ENCODE peak calls at places on chromosomes 16 and 17, in four cellular contexts. H is AG04450, Z is HCT116, G is transverse colon. T is an unnamed sample.

GRCh38 chr17:4766199-4766598 is 5.5 kb upstream of the TM4SF5 start:
- DNase-seq in Z (no peak), G (no peak), H (no peak), T (no peak)

GRCh38 chr17:11506635-11507034 is 91.6 kb upstream of the DNAH9 start:
- DNase-seq in H (no peak), Z (no peak), G (no peak), T (no peak)

GRCh38 chr17:9575381-9576072 is at the start of gene STX8:
- DNase-seq in Z (peak; percentile 74), G (peak; percentile 94), H (peak; percentile 75), T (peak; percentile 94)

GRCh38 chr17:61340431-61340830 is 59.2 kb upstream of the TBX2 start:
- DNase-seq in G (no peak), H (no peak), Z (no peak), T (no peak)

GRCh38 chr17:38885044-38885727 is 15.3 kb downstream of the LASP1 start:
- DNase-seq in Z (no peak), H (no peak), G (peak; percentile 55), T (no peak)

GRCh38 chr17:10727192-10727591 is 2.6 kb downstream of the TMEM220 start:
- DNase-seq in Z (no peak), G (no peak), H (no peak), T (no peak)

GRCh38 chr17:39694593-39694992 is 5.3 kb upstream of the ERBB2 start:
- DNase-seq in G (no peak), H (no peak), Z (no peak), T (no peak)

GRCh38 chr17:61371606-61372005 is 28.0 kb upstream of the TBX2 start:
- DNase-seq in Z (no peak), H (no peak), G (no peak), T (no peak)

GRCh38 chr16:29815793-29816693 is at the start of gene PAGR1:
- DNase-seq in H (peak; percentile 100), Z (peak; percentile 99), G (peak; percentile 99), T (peak; percentile 98)

GRCh38 chr16:85391175-85391707 is 221.9 kb upstream of the GSE1 start:
- DNase-seq in H (no peak), Z (no peak), G (no peak), T (no peak)

GRCh38 chr17:82152556-82153294 is 54.7 kb upstream of the FASN start:
- DNase-seq in H (no peak), Z (no peak), G (peak; percentile 44), T (no peak)

GRCh38 chr16:70588565-70588964 is 57.8 kb upstream of the IL34 start:
- DNase-seq in Z (no peak), G (no peak), H (no peak), T (no peak)

GRCh38 chr17:31462261-31462660 is 70.8 kb downstream of the RAB11FIP4 start:
- DNase-seq in Z (no peak), G (no peak), H (no peak), T (no peak)

GRCh38 chr17:38349097-38349904 is 2.3 kb upstream of the SOCS7 start:
- DNase-seq in Z (peak; percentile 56), G (peak; percentile 90), H (peak; percentile 55), T (peak; percentile 84)

GRCh38 chr16:87169509-87169985 is 147.6 kb downstream of the C16orf95 start:
- DNase-seq in Z (no peak), G (no peak), H (peak; percentile 18), T (no peak)

GRCh38 chr16:51165043-51165442 is 14.0 kb upstream of the SALL1 start:
- DNase-seq in G (no peak), Z (no peak), H (no peak), T (no peak)

GRCh38 chr17:47267354-47267828 is 13.8 kb downstream of the ITGB3 start:
- DNase-seq in Z (no peak), H (peak; percentile 59), G (no peak), T (no peak)

GRCh38 chr16:69396187-69397061 is 10.6 kb upstream of the TERF2 start:
- DNase-seq in H (peak; percentile 92), Z (peak; percentile 88), G (peak; percentile 83), T (no peak)

GRCh38 chr16:1993731-1994131 is 4.0 kb downstream of the SYNGR3 start:
- DNase-seq in H (no peak), Z (no peak), G (no peak), T (no peak)

GRCh38 chr16:87201052-87201451 is 116.1 kb downstream of the C16orf95 start:
- DNase-seq in H (peak; percentile 95), Z (no peak), G (peak; percentile 27), T (peak; percentile 71)

GRCh38 chr17:50161023-50161910 is 4.5 kb upstream of the SGCA start:
- DNase-seq in Z (peak; percentile 86), G (peak; percentile 94), H (peak; percentile 83), T (peak; percentile 92)

GRCh38 chr16:10921536-10922327 is 20.5 kb downstream of the DEXI start:
- DNase-seq in G (no peak), Z (no peak), H (no peak), T (peak; percentile 42)

GRCh38 chr16:87698241-87698640 is 67.5 kb downstream of the KLHDC4 start:
- DNase-seq in Z (no peak), H (no peak), G (no peak), T (no peak)

GRCh38 chr17:82959242-82959930 is 119.6 kb upstream of the ZNF750 start:
- DNase-seq in H (no peak), Z (no peak), G (no peak), T (peak; percentile 11)

GRCh38 chr16:67025151-67025550 is 3.8 kb upstream of the CBFB start:
- DNase-seq in Z (no peak), H (no peak), G (no peak), T (no peak)

GRCh38 chr17:71759422-71760060 is 361.3 kb upstream of the SOX9 start:
- DNase-seq in Z (no peak), H (peak; percentile 39), G (no peak), T (no peak)

GRCh38 chr16:11609474-11610120 is 22.9 kb upstream of the LITAF start:
- DNase-seq in G (no peak), H (no peak), Z (no peak), T (no peak)

GRCh38 chr16:71648921-71649320 is 22.9 kb downstream of the MARVELD3 start:
- DNase-seq in H (no peak), Z (no peak), G (no peak), T (no peak)

GRCh38 chr17:58755269-58755576 is 431 bp upstream of the PPM1E start:
- DNase-seq in Z (no peak), G (no peak), H (no peak), T (no peak)

GRCh38 chr17:49278076-49278475 is 47.5 kb upstream of the PHOSPHO1 start:
- DNase-seq in G (no peak), Z (no peak), H (no peak), T (no peak)

GRCh38 chr17:14300628-14301278 is at the start of gene HS3ST3B1:
- DNase-seq in H (peak; percentile 100), Z (peak; percentile 96), G (peak; percentile 94), T (peak; percentile 98)

GRCh38 chr17:69428252-69428980 is 13.9 kb downstream of the MAP2K6 start:
- DNase-seq in H (no peak), G (no peak), Z (no peak), T (no peak)

GRCh38 chr16:23694707-23695373 is 16.2 kb downstream of the PLK1 start:
- DNase-seq in Z (no peak), G (no peak), H (no peak), T (no peak)

GRCh38 chr16:19710191-19710908 is 7.7 kb downstream of the KNOP1 start:
- DNase-seq in Z (no peak), H (no peak), G (no peak), T (no peak)

GRCh38 chr16:8630205-8630953 is 8.9 kb downstream of the METTL22 start:
- DNase-seq in G (no peak), Z (no peak), H (no peak), T (no peak)

GRCh38 chr17:34721326-34721725 is 141.9 kb downstream of the TMEM132E start:
- DNase-seq in Z (peak; percentile 27), G (no peak), H (no peak), T (no peak)

GRCh38 chr17:34717092-34717491 is 137.7 kb downstream of the TMEM132E start:
- DNase-seq in G (no peak), Z (no peak), H (no peak), T (no peak)

GRCh38 chr17:34719569-34719968 is 140.2 kb downstream of the TMEM132E start:
- DNase-seq in Z (no peak), G (no peak), H (no peak), T (no peak)

GRCh38 chr17:34723875-34724274 is 144.5 kb downstream of the TMEM132E start:
- DNase-seq in G (no peak), Z (no peak), H (no peak), T (no peak)

DNA sequence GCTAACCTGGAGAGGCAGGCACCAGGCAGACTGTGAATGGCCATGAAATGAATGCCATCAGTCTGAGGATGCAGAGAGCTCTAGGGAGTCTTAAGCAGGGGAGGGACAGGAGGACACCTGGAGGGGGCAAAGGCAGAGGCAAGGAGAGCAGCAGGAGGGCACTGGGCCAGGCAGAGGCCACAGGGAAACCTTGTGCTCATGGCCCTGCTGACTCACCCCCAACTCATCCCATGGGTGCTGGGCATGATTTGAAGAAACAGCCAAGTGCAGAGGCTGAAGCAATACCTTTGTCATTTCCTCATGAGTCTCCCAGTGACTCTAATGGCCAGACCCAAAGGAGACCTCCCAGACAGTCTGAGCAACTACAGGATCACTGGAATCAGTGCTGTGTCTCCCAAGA is 141.4 kb downstream of the TMEM132E start:
- DNase-seq in H (no peak), Z (peak; percentile 44), G (no peak), T (no peak)
- H3K27ac ChIP-seq in H (no peak overlapping the region), Z (no peak overlapping the region), G (no peak overlapping the region), T (no peak overlapping the region)

DNA sequence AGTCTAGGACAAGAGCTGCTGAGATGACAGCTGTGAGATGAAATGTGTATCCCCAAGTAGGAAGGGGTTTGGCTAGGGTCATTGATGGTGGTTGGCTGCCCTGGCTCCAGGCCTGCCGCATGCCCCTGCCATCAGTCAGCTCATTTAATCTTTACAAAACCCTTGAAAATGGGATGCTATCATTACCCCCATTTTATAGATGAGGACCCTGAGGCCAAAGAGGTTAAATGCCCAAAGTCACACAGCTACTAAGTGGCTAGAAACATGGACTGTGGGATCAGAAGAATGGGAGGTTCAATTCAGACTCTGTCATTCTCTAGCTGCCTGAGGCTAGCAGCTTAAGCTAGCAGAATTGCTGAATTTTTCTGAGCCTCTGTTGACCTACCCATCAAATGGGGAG is 198.8 kb downstream of the MAF start:
- DNase-seq in G (no peak), Z (no peak), H (no peak), T (no peak)
- H3K4me3 ChIP-seq in G (no peak overlapping the region), Z (no peak overlapping the region), H (no peak overlapping the region), T (no peak overlapping the region)

GRCh38 chr16:27223701-27224100 is 20.4 kb downstream of the KDM8 start:
- DNase-seq in G (no peak), H (no peak), Z (no peak), T (no peak)
- H3K27ac ChIP-seq in G (no peak overlapping the region), H (no peak overlapping the region), Z (no peak overlapping the region), T (peak overlapping the region; percentile 90)

DNA sequence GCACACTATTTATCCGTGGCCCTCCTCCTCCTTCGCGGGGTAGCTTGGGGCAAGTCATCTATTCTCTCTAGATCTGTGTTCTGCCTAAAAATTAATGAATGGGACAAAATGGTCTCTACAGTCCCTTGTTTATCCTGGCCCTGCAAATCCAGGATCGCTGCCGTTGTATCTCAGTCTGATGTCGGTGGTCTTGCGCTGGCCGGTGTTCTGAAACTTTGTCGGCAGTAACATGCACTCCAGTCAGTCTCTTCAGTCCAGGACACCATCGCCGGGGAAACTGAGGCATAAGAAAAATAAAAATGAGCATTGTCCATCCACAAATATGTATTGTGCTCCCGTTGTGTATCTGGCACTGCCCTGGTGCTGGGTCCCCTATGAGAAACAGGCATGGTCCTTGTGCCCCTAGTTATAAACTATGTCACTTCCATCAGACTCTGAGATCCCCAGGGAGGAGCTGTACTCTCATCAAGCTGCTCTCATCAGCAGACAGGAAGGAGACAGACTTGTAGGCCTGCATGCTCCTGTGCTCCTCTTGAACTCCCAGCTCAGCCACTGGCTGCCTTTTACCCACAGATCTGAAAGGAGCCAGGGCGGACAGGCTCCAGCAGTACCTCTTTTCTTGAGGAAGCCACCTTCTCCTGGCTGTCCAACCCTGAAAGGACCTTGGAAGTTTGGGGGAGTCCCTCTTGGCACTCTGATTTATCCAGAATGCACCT is 13.7 kb upstream of the CA4 start:
- DNase-seq in G (peak; percentile 6), H (no peak), Z (no peak), T (no peak)
- H3K4me3 ChIP-seq in G (no peak overlapping the region), H (peak overlapping the region; percentile 87), Z (peak overlapping the region; percentile 96), T (peak overlapping the region; percentile 95)